ENCODE peak calls at places on chromosome 7, in four cellular contexts. One of them, this sample, is unnamed.

GRCh38 chr7:140314571-140315480 is 83.5 kb downstream of the SLC37A3 start:
- DNase-seq in HEK293T: no peak
- DNase-seq in NCI-H1105: no peak
- DNase-seq in brain microvascular endothelial cell: peak; percentile 20
- DNase-seq in this sample: no peak

GRCh38 chr7:108503112-108504026 is 22.6 kb downstream of the PNPLA8 start:
- DNase-seq in NCI-H1105: no peak
- DNase-seq in brain microvascular endothelial cell: no peak
- DNase-seq in HEK293T: no peak
- DNase-seq in this sample: no peak

GRCh38 chr7:29606287-29606721 is 42.7 kb downstream of the PRR15 start:
- DNase-seq in NCI-H1105: no peak
- DNase-seq in HEK293T: no peak
- DNase-seq in brain microvascular endothelial cell: peak; percentile 70
- DNase-seq in this sample: no peak

GRCh38 chr7:19209297-19209696 is 64.1 kb upstream of the FERD3L start:
- DNase-seq in brain microvascular endothelial cell: no peak
- DNase-seq in NCI-H1105: no peak
- DNase-seq in HEK293T: no peak
- DNase-seq in this sample: no peak

GRCh38 chr7:107971613-107972012 is 31.3 kb downstream of the LAMB1 start:
- DNase-seq in brain microvascular endothelial cell: no peak
- DNase-seq in HEK293T: no peak
- DNase-seq in NCI-H1105: no peak
- DNase-seq in this sample: no peak

GRCh38 chr7:29396563-29396962 is 167.1 kb upstream of the PRR15 start:
- DNase-seq in HEK293T: no peak
- DNase-seq in NCI-H1105: no peak
- DNase-seq in brain microvascular endothelial cell: no peak
- DNase-seq in this sample: no peak

GRCh38 chr7:92695308-92696261 is 105.4 kb upstream of the FAM133B start:
- DNase-seq in NCI-H1105: no peak
- DNase-seq in HEK293T: peak; percentile 49
- DNase-seq in brain microvascular endothelial cell: peak; percentile 62
- DNase-seq in this sample: no peak

GRCh38 chr7:157843336-157844140 is 506.7 kb downstream of the DNAJB6 start:
- DNase-seq in HEK293T: no peak
- DNase-seq in NCI-H1105: no peak
- DNase-seq in brain microvascular endothelial cell: no peak
- DNase-seq in this sample: peak; percentile 31

This sample was measured in RWPE2.